ENCODE peak calls at places on chromosome 18, in eight cellular contexts. One of them, this sample, is unnamed.
A peak's percentile ranks its signal among the peaks of the same experiment; 100 is the strongest.

GRCh38 chr18:50839341-50839740 is 19.5 kb upstream of the MRO start:
- DNase-seq in astrocyte of the spinal cord: no peak
- DNase-seq in heart left ventricle: no peak
- DNase-seq in progenitor cell of endocrine pancreas: no peak
- DNase-seq in fibroblast of mammary gland: no peak
- DNase-seq in cardiac muscle cell: no peak
- DNase-seq in psoas muscle: no peak
- DNase-seq in MM.1S: no peak
- DNase-seq in this sample: no peak

GRCh38 chr18:10010611-10011015 is 96.8 kb downstream of the VAPA start:
- DNase-seq in progenitor cell of endocrine pancreas: no peak
- DNase-seq in psoas muscle: peak; percentile 71
- DNase-seq in MM.1S: no peak
- DNase-seq in astrocyte of the spinal cord: peak; percentile 84
- DNase-seq in heart left ventricle: peak; percentile 83
- DNase-seq in cardiac muscle cell: peak; percentile 96
- DNase-seq in fibroblast of mammary gland: peak; percentile 89
- DNase-seq in this sample: no peak

GRCh38 chr18:74450626-74451025 is 6.5 kb downstream of the DIPK1C start:
- DNase-seq in psoas muscle: no peak
- DNase-seq in progenitor cell of endocrine pancreas: no peak
- DNase-seq in cardiac muscle cell: no peak
- DNase-seq in astrocyte of the spinal cord: no peak
- DNase-seq in fibroblast of mammary gland: no peak
- DNase-seq in MM.1S: no peak
- DNase-seq in heart left ventricle: peak; percentile 65
- DNase-seq in this sample: no peak

GRCh38 chr18:34697233-34697632 is 12.9 kb upstream of the DTNA start:
- DNase-seq in MM.1S: no peak
- DNase-seq in fibroblast of mammary gland: no peak
- DNase-seq in progenitor cell of endocrine pancreas: no peak
- DNase-seq in astrocyte of the spinal cord: peak; percentile 12
- DNase-seq in cardiac muscle cell: no peak
- DNase-seq in heart left ventricle: no peak
- DNase-seq in psoas muscle: no peak
- DNase-seq in this sample: no peak

GRCh38 chr18:44835555-44836156 is 155.0 kb downstream of the SETBP1 start:
- DNase-seq in MM.1S: no peak
- DNase-seq in fibroblast of mammary gland: no peak
- DNase-seq in cardiac muscle cell: no peak
- DNase-seq in psoas muscle: no peak
- DNase-seq in astrocyte of the spinal cord: no peak
- DNase-seq in heart left ventricle: no peak
- DNase-seq in progenitor cell of endocrine pancreas: no peak
- DNase-seq in this sample: no peak

GRCh38 chr18:42561521-42561920 is 554.0 kb downstream of the RIT2 start:
- DNase-seq in fibroblast of mammary gland: no peak
- DNase-seq in heart left ventricle: no peak
- DNase-seq in cardiac muscle cell: no peak
- DNase-seq in progenitor cell of endocrine pancreas: no peak
- DNase-seq in astrocyte of the spinal cord: no peak
- DNase-seq in MM.1S: no peak
- DNase-seq in psoas muscle: no peak
- DNase-seq in this sample: no peak

GRCh38 chr18:35559867-35560266 is 21.7 kb upstream of the GALNT1 start:
- DNase-seq in cardiac muscle cell: no peak
- DNase-seq in heart left ventricle: no peak
- DNase-seq in progenitor cell of endocrine pancreas: no peak
- DNase-seq in psoas muscle: no peak
- DNase-seq in astrocyte of the spinal cord: no peak
- DNase-seq in fibroblast of mammary gland: no peak
- DNase-seq in MM.1S: no peak
- DNase-seq in this sample: no peak

GRCh38 chr18:58865009-58865345 is 300 bp downstream of the ZNF532 start:
- DNase-seq in astrocyte of the spinal cord: no peak
- DNase-seq in cardiac muscle cell: no peak
- DNase-seq in MM.1S: no peak
- DNase-seq in fibroblast of mammary gland: no peak
- DNase-seq in psoas muscle: no peak
- DNase-seq in progenitor cell of endocrine pancreas: no peak
- DNase-seq in heart left ventricle: no peak
- DNase-seq in this sample: no peak

GRCh38 chr18:58213931-58214431 is 170.0 kb downstream of the NEDD4L start:
- DNase-seq in heart left ventricle: no peak
- DNase-seq in cardiac muscle cell: no peak
- DNase-seq in astrocyte of the spinal cord: peak; percentile 51
- DNase-seq in psoas muscle: no peak
- DNase-seq in MM.1S: no peak
- DNase-seq in progenitor cell of endocrine pancreas: no peak
- DNase-seq in fibroblast of mammary gland: peak; percentile 74
- DNase-seq in this sample: no peak

GRCh38 chr18:6866552-6866951 is 137.0 kb downstream of the ARHGAP28 start:
- DNase-seq in fibroblast of mammary gland: no peak
- DNase-seq in astrocyte of the spinal cord: no peak
- DNase-seq in progenitor cell of endocrine pancreas: no peak
- DNase-seq in heart left ventricle: no peak
- DNase-seq in MM.1S: no peak
- DNase-seq in psoas muscle: no peak
- DNase-seq in cardiac muscle cell: no peak
- DNase-seq in this sample: no peak

GRCh38 chr18:57143265-57143664 is 3.6 kb upstream of the BOD1L2 start:
- DNase-seq in progenitor cell of endocrine pancreas: no peak
- DNase-seq in cardiac muscle cell: no peak
- DNase-seq in psoas muscle: no peak
- DNase-seq in MM.1S: no peak
- DNase-seq in astrocyte of the spinal cord: no peak
- DNase-seq in fibroblast of mammary gland: no peak
- DNase-seq in heart left ventricle: no peak
- DNase-seq in this sample: no peak

GRCh38 chr18:13036622-13037320 is 45.6 kb downstream of the CEP192 start:
- DNase-seq in psoas muscle: no peak
- DNase-seq in progenitor cell of endocrine pancreas: no peak
- DNase-seq in MM.1S: no peak
- DNase-seq in heart left ventricle: no peak
- DNase-seq in cardiac muscle cell: no peak
- DNase-seq in fibroblast of mammary gland: peak; percentile 13
- DNase-seq in astrocyte of the spinal cord: peak; percentile 18
- DNase-seq in this sample: no peak

GRCh38 chr18:28158083-28158581 is 18.8 kb downstream of the CDH2 start:
- DNase-seq in heart left ventricle: no peak
- DNase-seq in fibroblast of mammary gland: peak; percentile 55
- DNase-seq in psoas muscle: no peak
- DNase-seq in MM.1S: no peak
- DNase-seq in progenitor cell of endocrine pancreas: no peak
- DNase-seq in cardiac muscle cell: peak; percentile 80
- DNase-seq in astrocyte of the spinal cord: no peak
- DNase-seq in this sample: no peak

GRCh38 chr18:35827275-35827929 is 145.1 kb upstream of the RMP24 start:
- DNase-seq in fibroblast of mammary gland: no peak
- DNase-seq in progenitor cell of endocrine pancreas: no peak
- DNase-seq in heart left ventricle: no peak
- DNase-seq in MM.1S: no peak
- DNase-seq in cardiac muscle cell: no peak
- DNase-seq in psoas muscle: no peak
- DNase-seq in astrocyte of the spinal cord: no peak
- DNase-seq in this sample: no peak

GRCh38 chr18:35371412-35372195 is 5.5 kb downstream of the ZNF396 start:
- DNase-seq in cardiac muscle cell: peak; percentile 19
- DNase-seq in fibroblast of mammary gland: peak; percentile 88
- DNase-seq in progenitor cell of endocrine pancreas: no peak
- DNase-seq in heart left ventricle: no peak
- DNase-seq in psoas muscle: no peak
- DNase-seq in astrocyte of the spinal cord: peak; percentile 47
- DNase-seq in MM.1S: no peak
- DNase-seq in this sample: no peak

GRCh38 chr18:11522992-11523391 is 86.4 kb upstream of the SLC35G4 start:
- DNase-seq in cardiac muscle cell: no peak
- DNase-seq in astrocyte of the spinal cord: no peak
- DNase-seq in MM.1S: no peak
- DNase-seq in progenitor cell of endocrine pancreas: no peak
- DNase-seq in fibroblast of mammary gland: no peak
- DNase-seq in psoas muscle: no peak
- DNase-seq in heart left ventricle: no peak
- DNase-seq in this sample: no peak

GRCh38 chr18:60053747-60054304 is 154.0 kb downstream of the PMAIP1 start:
- DNase-seq in psoas muscle: no peak
- DNase-seq in progenitor cell of endocrine pancreas: no peak
- DNase-seq in cardiac muscle cell: peak; percentile 76
- DNase-seq in heart left ventricle: no peak
- DNase-seq in fibroblast of mammary gland: peak; percentile 98
- DNase-seq in astrocyte of the spinal cord: peak; percentile 93
- DNase-seq in MM.1S: no peak
- DNase-seq in this sample: no peak

GRCh38 chr18:78681934-78682333 is 297.7 kb upstream of the SALL3 start:
- DNase-seq in fibroblast of mammary gland: no peak
- DNase-seq in heart left ventricle: no peak
- DNase-seq in psoas muscle: no peak
- DNase-seq in cardiac muscle cell: no peak
- DNase-seq in astrocyte of the spinal cord: no peak
- DNase-seq in MM.1S: no peak
- DNase-seq in progenitor cell of endocrine pancreas: no peak
- DNase-seq in this sample: no peak

GRCh38 chr18:26465431-26465830 is 82.9 kb downstream of the KCTD1 start:
- DNase-seq in progenitor cell of endocrine pancreas: no peak
- DNase-seq in heart left ventricle: no peak
- DNase-seq in astrocyte of the spinal cord: no peak
- DNase-seq in fibroblast of mammary gland: no peak
- DNase-seq in psoas muscle: no peak
- DNase-seq in MM.1S: no peak
- DNase-seq in cardiac muscle cell: no peak
- DNase-seq in this sample: no peak
- TF ChIP-seq CTCF in progenitor cell of endocrine pancreas: no peak
- TF ChIP-seq CTCF in heart left ventricle: no peak
- TF ChIP-seq CTCF in astrocyte of the spinal cord: no peak
- TF ChIP-seq CTCF in fibroblast of mammary gland: no peak
- TF ChIP-seq CTCF in psoas muscle: no peak
- TF ChIP-seq CTCF in MM.1S: no peak
- TF ChIP-seq CTCF in cardiac muscle cell: no peak
- TF ChIP-seq CTCF in this sample: no peak

DNA sequence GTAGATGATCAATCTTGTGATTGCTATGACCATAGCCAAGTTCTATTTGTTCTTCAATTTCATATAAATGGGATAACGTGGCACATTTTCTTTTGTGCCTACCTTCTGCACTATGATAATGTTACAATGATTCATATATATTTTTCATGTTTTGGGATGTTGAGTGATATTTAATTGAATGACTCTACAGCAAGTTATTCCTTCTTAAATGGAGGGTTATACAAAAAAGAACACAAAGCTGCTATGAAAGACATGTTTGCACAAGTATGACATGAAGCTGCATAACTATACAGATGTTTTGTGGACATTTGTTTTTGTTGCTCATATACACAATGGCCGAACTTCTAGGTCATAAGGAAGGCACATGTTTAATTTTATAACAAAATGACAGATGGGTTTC is 356.2 kb downstream of the CBLN2 start:
- DNase-seq in astrocyte of the spinal cord: no peak
- DNase-seq in psoas muscle: no peak
- DNase-seq in cardiac muscle cell: no peak
- DNase-seq in heart left ventricle: no peak
- DNase-seq in progenitor cell of endocrine pancreas: no peak
- DNase-seq in fibroblast of mammary gland: no peak
- DNase-seq in MM.1S: no peak
- DNase-seq in this sample: no peak
- TF ChIP-seq CTCF in astrocyte of the spinal cord: no peak
- TF ChIP-seq CTCF in psoas muscle: no peak
- TF ChIP-seq CTCF in cardiac muscle cell: no peak
- TF ChIP-seq CTCF in heart left ventricle: no peak
- TF ChIP-seq CTCF in progenitor cell of endocrine pancreas: no peak
- TF ChIP-seq CTCF in fibroblast of mammary gland: no peak
- TF ChIP-seq CTCF in MM.1S: no peak
- TF ChIP-seq CTCF in this sample: no peak

DNA sequence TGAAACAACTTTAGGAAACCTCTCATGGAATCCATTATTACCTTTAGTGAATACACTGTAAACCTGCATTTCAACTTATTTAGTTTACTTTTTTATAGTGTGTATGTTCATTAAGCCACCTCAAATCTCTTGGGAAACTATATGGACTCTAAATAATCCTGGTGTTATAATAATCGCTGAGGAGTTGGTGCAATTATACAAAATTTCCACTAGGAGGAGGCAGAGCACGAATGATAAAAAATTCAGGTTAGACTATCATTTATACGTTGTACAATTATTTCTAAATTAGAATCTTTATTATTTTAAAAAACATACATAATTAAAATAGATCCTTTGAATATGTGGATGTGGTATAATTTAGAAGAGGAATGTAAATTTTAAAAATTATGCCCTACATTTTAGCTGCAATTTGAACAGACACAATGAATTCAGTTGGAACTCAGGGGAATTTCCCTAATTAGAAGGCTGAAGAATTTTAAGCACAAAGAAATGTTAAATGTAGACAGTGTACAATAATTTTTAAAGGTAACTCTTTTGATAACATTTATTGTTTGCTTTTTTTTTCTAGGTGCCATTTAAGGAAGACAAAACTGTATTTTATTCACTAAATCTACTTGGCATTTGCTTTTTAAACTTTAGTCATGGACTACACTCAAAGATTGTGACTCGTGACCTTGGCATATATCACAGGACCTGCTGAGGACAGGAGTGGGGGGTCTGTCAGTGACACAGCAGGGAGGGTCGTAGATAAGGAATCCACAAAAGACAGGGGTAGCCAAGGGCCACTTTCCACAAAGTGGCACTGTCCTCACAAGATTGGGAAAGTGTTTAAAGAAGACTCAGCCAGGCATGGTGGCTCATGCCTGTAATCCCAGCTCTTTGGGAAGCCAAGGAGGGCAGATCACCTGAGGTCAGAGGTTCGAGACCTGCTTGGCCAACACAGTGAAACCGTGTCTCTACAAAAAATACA is 45.5 kb downstream of the RAB12 start:
- DNase-seq in astrocyte of the spinal cord: no peak
- DNase-seq in psoas muscle: no peak
- DNase-seq in progenitor cell of endocrine pancreas: no peak
- DNase-seq in cardiac muscle cell: peak; percentile 43
- DNase-seq in heart left ventricle: no peak
- DNase-seq in MM.1S: peak; percentile 37
- DNase-seq in fibroblast of mammary gland: peak; percentile 36
- DNase-seq in this sample: no peak
- TF ChIP-seq CTCF in astrocyte of the spinal cord: peak; percentile 62
- TF ChIP-seq CTCF in psoas muscle: peak; percentile 80
- TF ChIP-seq CTCF in progenitor cell of endocrine pancreas: peak; percentile 85
- TF ChIP-seq CTCF in cardiac muscle cell: peak; percentile 66
- TF ChIP-seq CTCF in heart left ventricle: peak; percentile 78
- TF ChIP-seq CTCF in MM.1S: peak; percentile 53
- TF ChIP-seq CTCF in fibroblast of mammary gland: peak; percentile 69
- TF ChIP-seq CTCF in this sample: peak; percentile 87

DNA sequence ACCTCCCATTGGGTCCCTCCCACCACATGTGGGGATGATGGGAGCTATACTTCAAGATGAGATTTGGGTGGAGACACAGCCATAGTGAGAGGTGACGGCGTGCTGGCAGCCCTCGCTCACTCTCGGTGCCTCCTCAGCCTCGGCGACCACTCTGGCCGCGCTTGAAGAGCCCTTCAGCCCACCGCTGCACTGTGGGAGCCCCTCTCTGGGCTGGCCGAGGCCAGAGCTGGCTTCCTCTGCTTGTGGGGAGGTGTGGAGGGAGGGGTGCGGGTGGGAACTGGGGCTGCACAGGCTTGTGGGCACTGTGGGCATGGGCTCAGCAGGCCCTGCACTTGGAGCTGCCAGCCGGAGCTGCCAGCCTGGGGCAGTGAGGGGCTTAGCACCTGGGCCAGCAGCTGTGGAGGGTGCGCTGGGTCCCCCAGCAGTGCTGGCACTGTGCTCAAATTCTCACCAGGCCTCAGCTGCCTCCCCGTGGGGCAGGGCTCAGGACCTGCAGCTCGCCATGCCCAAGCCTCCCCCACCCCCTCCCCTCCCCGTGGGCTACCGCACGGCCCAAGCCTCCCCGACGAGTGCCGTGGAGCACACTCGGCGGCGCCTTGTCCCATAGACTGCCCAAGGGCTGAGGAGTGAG is 73.0 kb downstream of the SERPINB8 start:
- DNase-seq in MM.1S: no peak
- DNase-seq in astrocyte of the spinal cord: no peak
- DNase-seq in cardiac muscle cell: no peak
- DNase-seq in fibroblast of mammary gland: no peak
- DNase-seq in psoas muscle: no peak
- DNase-seq in progenitor cell of endocrine pancreas: no peak
- DNase-seq in heart left ventricle: no peak
- DNase-seq in this sample: no peak
- TF ChIP-seq CTCF in MM.1S: no peak
- TF ChIP-seq CTCF in astrocyte of the spinal cord: no peak
- TF ChIP-seq CTCF in cardiac muscle cell: no peak
- TF ChIP-seq CTCF in fibroblast of mammary gland: no peak
- TF ChIP-seq CTCF in psoas muscle: no peak
- TF ChIP-seq CTCF in progenitor cell of endocrine pancreas: no peak
- TF ChIP-seq CTCF in heart left ventricle: no peak
- TF ChIP-seq CTCF in this sample: no peak